ENCODE peak calls at places on chromosomes 13 and 19, in five cellular contexts. One of them, this sample, is unnamed.

GRCh38 chr13:111328111-111328802 is 7.8 kb downstream of the TEX29 start:
- DNase-seq in D341Med: peak
- DNase-seq in AG09319: no peak
- DNase-seq in prostate gland: peak
- DNase-seq in stimulated activated CD4-positive, alpha-beta T cell treated with anti-CD3 and anti-CD28 coated beads, Interleukin-2, amount 100 ng/mL, for 24 hours: no peak
- DNase-seq in this sample: no peak

GRCh38 chr19:48501961-48502719 is 9.5 kb downstream of the LMTK3 start:
- DNase-seq in AG09319: no peak
- DNase-seq in stimulated activated CD4-positive, alpha-beta T cell treated with anti-CD3 and anti-CD28 coated beads, Interleukin-2, amount 100 ng/mL, for 24 hours: peak
- DNase-seq in D341Med: peak
- DNase-seq in prostate gland: peak
- DNase-seq in this sample: peak

GRCh38 chr13:62040806-62041205 is 625.2 kb upstream of the PCDH20 start:
- DNase-seq in D341Med: no peak
- DNase-seq in stimulated activated CD4-positive, alpha-beta T cell treated with anti-CD3 and anti-CD28 coated beads, Interleukin-2, amount 100 ng/mL, for 24 hours: no peak
- DNase-seq in AG09319: no peak
- DNase-seq in prostate gland: no peak
- DNase-seq in this sample: no peak

GRCh38 chr19:1417681-1418493 is 10.5 kb downstream of the DAZAP1 start:
- DNase-seq in stimulated activated CD4-positive, alpha-beta T cell treated with anti-CD3 and anti-CD28 coated beads, Interleukin-2, amount 100 ng/mL, for 24 hours: no peak
- DNase-seq in D341Med: no peak
- DNase-seq in prostate gland: no peak
- DNase-seq in AG09319: no peak
- DNase-seq in this sample: no peak

GRCh38 chr19:10339380-10339960 is at the start of gene ICAM3:
- DNase-seq in prostate gland: no peak
- DNase-seq in D341Med: no peak
- DNase-seq in AG09319: no peak
- DNase-seq in stimulated activated CD4-positive, alpha-beta T cell treated with anti-CD3 and anti-CD28 coated beads, Interleukin-2, amount 100 ng/mL, for 24 hours: peak
- DNase-seq in this sample: no peak

GRCh38 chr13:24036115-24036514 is 124.4 kb upstream of the SPATA13 start:
- DNase-seq in stimulated activated CD4-positive, alpha-beta T cell treated with anti-CD3 and anti-CD28 coated beads, Interleukin-2, amount 100 ng/mL, for 24 hours: no peak
- DNase-seq in AG09319: no peak
- DNase-seq in D341Med: no peak
- DNase-seq in prostate gland: no peak
- DNase-seq in this sample: no peak

GRCh38 chr19:32224371-32225244 is 120.8 kb upstream of the ZNF507 start:
- DNase-seq in AG09319: no peak
- DNase-seq in prostate gland: peak
- DNase-seq in stimulated activated CD4-positive, alpha-beta T cell treated with anti-CD3 and anti-CD28 coated beads, Interleukin-2, amount 100 ng/mL, for 24 hours: peak
- DNase-seq in D341Med: peak
- DNase-seq in this sample: peak

GRCh38 chr19:49327878-49328544 is 3.0 kb upstream of the SLC6A16 start:
- DNase-seq in stimulated activated CD4-positive, alpha-beta T cell treated with anti-CD3 and anti-CD28 coated beads, Interleukin-2, amount 100 ng/mL, for 24 hours: peak
- DNase-seq in prostate gland: no peak
- DNase-seq in AG09319: no peak
- DNase-seq in D341Med: peak
- DNase-seq in this sample: no peak

GRCh38 chr19:4260605-4261191 is 13.8 kb downstream of the YJU2 start:
- DNase-seq in AG09319: no peak
- DNase-seq in D341Med: no peak
- DNase-seq in prostate gland: no peak
- DNase-seq in stimulated activated CD4-positive, alpha-beta T cell treated with anti-CD3 and anti-CD28 coated beads, Interleukin-2, amount 100 ng/mL, for 24 hours: no peak
- DNase-seq in this sample: no peak

GRCh38 chr19:4733755-4734345 is 10.2 kb upstream of the DPP9 start:
- DNase-seq in prostate gland: no peak
- DNase-seq in stimulated activated CD4-positive, alpha-beta T cell treated with anti-CD3 and anti-CD28 coated beads, Interleukin-2, amount 100 ng/mL, for 24 hours: no peak
- DNase-seq in D341Med: no peak
- DNase-seq in AG09319: no peak
- DNase-seq in this sample: no peak

GRCh38 chr19:1408300-1409203 is 1.2 kb downstream of the DAZAP1 start:
- DNase-seq in stimulated activated CD4-positive, alpha-beta T cell treated with anti-CD3 and anti-CD28 coated beads, Interleukin-2, amount 100 ng/mL, for 24 hours: peak
- DNase-seq in D341Med: no peak
- DNase-seq in prostate gland: no peak
- DNase-seq in AG09319: no peak
- DNase-seq in this sample: no peak

GRCh38 chr19:27772059-27772458 is 1440.9 kb downstream of the UQCRFS1 start:
- DNase-seq in prostate gland: no peak
- DNase-seq in D341Med: no peak
- DNase-seq in AG09319: no peak
- DNase-seq in stimulated activated CD4-positive, alpha-beta T cell treated with anti-CD3 and anti-CD28 coated beads, Interleukin-2, amount 100 ng/mL, for 24 hours: no peak
- DNase-seq in this sample: no peak

GRCh38 chr13:83297591-83298305 is 584.5 kb downstream of the SLITRK1 start:
- DNase-seq in AG09319: no peak
- DNase-seq in prostate gland: no peak
- DNase-seq in stimulated activated CD4-positive, alpha-beta T cell treated with anti-CD3 and anti-CD28 coated beads, Interleukin-2, amount 100 ng/mL, for 24 hours: no peak
- DNase-seq in D341Med: no peak
- DNase-seq in this sample: no peak

GRCh38 chr13:97346561-97347254 is 87.3 kb upstream of the RAP2A start:
- DNase-seq in stimulated activated CD4-positive, alpha-beta T cell treated with anti-CD3 and anti-CD28 coated beads, Interleukin-2, amount 100 ng/mL, for 24 hours: no peak
- DNase-seq in AG09319: no peak
- DNase-seq in prostate gland: no peak
- DNase-seq in D341Med: no peak
- DNase-seq in this sample: no peak

GRCh38 chr13:34678154-34678553 is 263.9 kb upstream of the NBEA start:
- DNase-seq in prostate gland: no peak
- DNase-seq in stimulated activated CD4-positive, alpha-beta T cell treated with anti-CD3 and anti-CD28 coated beads, Interleukin-2, amount 100 ng/mL, for 24 hours: no peak
- DNase-seq in D341Med: no peak
- DNase-seq in AG09319: no peak
- DNase-seq in this sample: no peak

GRCh38 chr19:54373781-54374266 is 9.1 kb upstream of the LAIR1 start:
- DNase-seq in stimulated activated CD4-positive, alpha-beta T cell treated with anti-CD3 and anti-CD28 coated beads, Interleukin-2, amount 100 ng/mL, for 24 hours: no peak
- DNase-seq in prostate gland: no peak
- DNase-seq in D341Med: no peak
- DNase-seq in AG09319: no peak
- DNase-seq in this sample: no peak

GRCh38 chr13:48412100-48412556 is 785 bp downstream of the LPAR6 start:
- DNase-seq in stimulated activated CD4-positive, alpha-beta T cell treated with anti-CD3 and anti-CD28 coated beads, Interleukin-2, amount 100 ng/mL, for 24 hours: no peak
- DNase-seq in prostate gland: no peak
- DNase-seq in D341Med: no peak
- DNase-seq in AG09319: no peak
- DNase-seq in this sample: no peak

GRCh38 chr13:100550433-100550832 is 38.2 kb downstream of the GGACT start:
- DNase-seq in prostate gland: no peak
- DNase-seq in stimulated activated CD4-positive, alpha-beta T cell treated with anti-CD3 and anti-CD28 coated beads, Interleukin-2, amount 100 ng/mL, for 24 hours: no peak
- DNase-seq in AG09319: peak
- DNase-seq in D341Med: no peak
- DNase-seq in this sample: no peak

GRCh38 chr13:44765076-44765475 is 188.9 kb upstream of the TSC22D1 start:
- DNase-seq in stimulated activated CD4-positive, alpha-beta T cell treated with anti-CD3 and anti-CD28 coated beads, Interleukin-2, amount 100 ng/mL, for 24 hours: no peak
- DNase-seq in AG09319: no peak
- DNase-seq in D341Med: no peak
- DNase-seq in prostate gland: no peak
- DNase-seq in this sample: no peak

GRCh38 chr19:13764101-13764807 is at the start of gene MRI1:
- DNase-seq in stimulated activated CD4-positive, alpha-beta T cell treated with anti-CD3 and anti-CD28 coated beads, Interleukin-2, amount 100 ng/mL, for 24 hours: peak
- DNase-seq in AG09319: no peak
- DNase-seq in D341Med: peak
- DNase-seq in prostate gland: peak
- DNase-seq in this sample: peak

GRCh38 chr13:105936816-105937215 is 598.6 kb downstream of the EFNB2 start:
- DNase-seq in D341Med: no peak
- DNase-seq in stimulated activated CD4-positive, alpha-beta T cell treated with anti-CD3 and anti-CD28 coated beads, Interleukin-2, amount 100 ng/mL, for 24 hours: no peak
- DNase-seq in AG09319: no peak
- DNase-seq in prostate gland: no peak
- DNase-seq in this sample: no peak

GRCh38 chr13:95533545-95534135 is 18.9 kb upstream of the CLDN10 start:
- DNase-seq in D341Med: no peak
- DNase-seq in prostate gland: no peak
- DNase-seq in stimulated activated CD4-positive, alpha-beta T cell treated with anti-CD3 and anti-CD28 coated beads, Interleukin-2, amount 100 ng/mL, for 24 hours: no peak
- DNase-seq in AG09319: no peak
- DNase-seq in this sample: no peak

GRCh38 chr13:110444226-110444653 is 117.3 kb downstream of the RAB20 start:
- DNase-seq in stimulated activated CD4-positive, alpha-beta T cell treated with anti-CD3 and anti-CD28 coated beads, Interleukin-2, amount 100 ng/mL, for 24 hours: no peak
- DNase-seq in D341Med: no peak
- DNase-seq in prostate gland: no peak
- DNase-seq in AG09319: no peak
- DNase-seq in this sample: no peak

This sample was measured in WERI-Rb-1.